ENCODE peak calls at places on chromosomes 5 and 9, in seven cellular contexts. O, E, U, V, W, X and G are unnamed samples.

GRCh38 chr5:132427285-132428146 is 58.0 kb downstream of the SLC22A5 start:
- DNase-seq in V (peak; percentile 34), U (no peak), E (no peak), W (no peak), X (peak; percentile 36), O (no peak), G (no peak)

GRCh38 chr5:169374761-169375160 is 73.8 kb upstream of the SLIT3 start:
- DNase-seq in E (no peak), O (no peak), V (no peak), U (no peak), W (no peak), X (no peak), G (no peak)

GRCh38 chr9:121266906-121267650 is 884 bp upstream of the GSN start:
- DNase-seq in U (no peak), O (no peak), V (no peak), W (no peak), X (no peak), E (no peak), G (no peak)

GRCh38 chr9:111896942-111897830 is 572 bp downstream of the UGCG start:
- DNase-seq in X (peak; percentile 46), U (peak; percentile 55), V (no peak), W (peak; percentile 29), O (no peak), E (peak; percentile 37), G (no peak)

GRCh38 chr5:39905356-39905755 is 480.6 kb upstream of the DAB2 start:
- DNase-seq in O (no peak), E (no peak), W (no peak), X (no peak), U (peak; percentile 25), V (no peak), G (no peak)

GRCh38 chr9:90964101-90965020 is 162.7 kb downstream of the SYK start:
- DNase-seq in E (no peak), W (no peak), U (peak; percentile 53), O (no peak), X (no peak), V (no peak), G (peak; percentile 21)

GRCh38 chr9:108053555-108054061 is 564.0 kb upstream of the KLF4 start:
- DNase-seq in O (no peak), X (no peak), U (peak; percentile 90), W (no peak), E (no peak), V (no peak), G (no peak)

GRCh38 chr9:18480649-18481048 is 6.7 kb downstream of the ADAMTSL1 start:
- DNase-seq in U (peak; percentile 53), O (peak; percentile 39), E (no peak), V (no peak), X (no peak), W (no peak), G (no peak)

GRCh38 chr5:172123269-172123692 is 64.7 kb downstream of the STK10 start:
- DNase-seq in O (peak; percentile 54), U (peak; percentile 78), W (peak; percentile 80), X (no peak), E (no peak), V (no peak), G (no peak)

GRCh38 chr9:134420281-134420835 is 94.1 kb downstream of the RXRA start:
- DNase-seq in W (no peak), E (no peak), X (no peak), O (no peak), U (no peak), V (no peak), G (no peak)

GRCh38 chr5:169812786-169813185 is 167.5 kb downstream of the INSYN2B start:
- DNase-seq in V (no peak), E (no peak), X (no peak), O (no peak), U (no peak), W (no peak), G (no peak)

GRCh38 chr9:74500584-74500924 is 3.4 kb downstream of the RORB start:
- DNase-seq in V (no peak), X (no peak), U (no peak), W (no peak), E (no peak), O (no peak), G (no peak)

GRCh38 chr5:159969966-159970365 is 39.0 kb upstream of the TTC1 start:
- DNase-seq in O (no peak), W (no peak), U (peak; percentile 29), E (no peak), X (no peak), V (no peak), G (no peak)

GRCh38 chr5:139731281-139731680 is 64.3 kb upstream of the PSD2 start:
- DNase-seq in O (no peak), V (no peak), U (no peak), E (no peak), X (no peak), W (no peak), G (no peak)

GRCh38 chr5:52342361-52342760 is 445.4 kb upstream of the ITGA1 start:
- DNase-seq in E (no peak), V (no peak), U (no peak), W (no peak), O (no peak), X (no peak), G (no peak)

GRCh38 chr9:134217431-134218210 is 53.3 kb upstream of the RNU6ATAC start:
- DNase-seq in U (no peak), E (no peak), X (no peak), W (no peak), V (peak; percentile 24), O (no peak), G (no peak)

GRCh38 chr9:80158150-80158549 is 586.4 kb downstream of the TLE4 start:
- DNase-seq in V (no peak), U (no peak), O (no peak), E (no peak), W (no peak), X (no peak), G (no peak)

GRCh38 chr9:77935974-77936373 is 95.6 kb downstream of the GNAQ start:
- DNase-seq in X (no peak), W (no peak), O (no peak), E (no peak), U (no peak), V (peak; percentile 28), G (no peak)

GRCh38 chr9:131271506-131271931 is 4.8 kb downstream of the FAM78A start:
- DNase-seq in V (no peak), E (no peak), O (no peak), X (no peak), U (no peak), W (no peak), G (no peak)

GRCh38 chr5:84191296-84191695 is 193.4 kb downstream of the EDIL3 start:
- DNase-seq in X (no peak), U (peak; percentile 9), O (no peak), W (no peak), V (no peak), E (no peak), G (no peak)

GRCh38 chr5:45694255-45694834 is 1.8 kb downstream of the HCN1 start:
- DNase-seq in O (no peak), E (no peak), V (no peak), X (no peak), U (peak; percentile 15), W (no peak), G (no peak)

GRCh38 chr5:64165500-64166200 is at the start of gene RNF180:
- DNase-seq in E (no peak), X (no peak), W (peak; percentile 48), O (no peak), V (no peak), U (peak; percentile 27), G (no peak)

GRCh38 chr5:17796757-17797398 is 162.6 kb downstream of the TAF11L14 start:
- DNase-seq in U (no peak), W (no peak), E (no peak), O (no peak), X (no peak), V (no peak), G (no peak)

GRCh38 chr5:102865171-102865509 is 110.0 kb downstream of the PAM start:
- DNase-seq in X (no peak), V (no peak), O (no peak), E (no peak), U (peak; percentile 61), W (peak; percentile 5), G (no peak)

GRCh38 chr9:70177121-70177520 is 81.7 kb upstream of the SMC5 start:
- DNase-seq in V (no peak), X (no peak), O (no peak), E (no peak), W (no peak), U (no peak), G (no peak)

GRCh38 chr9:98609646-98610045 is 99.1 kb downstream of the GABBR2 start:
- DNase-seq in O (no peak), E (no peak), V (no peak), X (no peak), U (no peak), W (no peak), G (no peak)

GRCh38 chr5:132655821-132656773 is 1.9 kb upstream of the IL13 start:
- DNase-seq in E (peak; percentile 33), U (peak; percentile 8), V (no peak), W (peak; percentile 51), O (no peak), X (no peak), G (no peak)

GRCh38 chr5:120240716-120241115 is 223.4 kb upstream of the PRR16 start:
- DNase-seq in W (no peak), V (no peak), X (no peak), U (peak; percentile 12), O (no peak), E (no peak), G (no peak)

GRCh38 chr5:43769576-43770352 is 166.8 kb downstream of the NNT start:
- DNase-seq in W (peak; percentile 47), V (no peak), X (no peak), O (peak; percentile 92), U (peak; percentile 99), E (no peak), G (no peak)

GRCh38 chr9:3437031-3437430 is 88.8 kb downstream of the RFX3 start:
- DNase-seq in E (no peak), W (no peak), X (no peak), U (no peak), O (no peak), V (no peak), G (no peak)